ENCODE peak calls at places on chromosome 5, in ten cellular contexts. W, P, S, R, T, Q, C, J, E and B are unnamed samples.

GRCh38 chr5:174843263-174844250 is 119.2 kb downstream of the MSX2 start:
- DNase-seq in W (no peak), R (no peak), P (no peak), Q (no peak), S (peak; percentile 33), J (no peak), T (no peak), C (no peak), E (no peak), B (peak; percentile 31)

GRCh38 chr5:36152324-36153298 is 700 bp downstream of the SKP2 start:
- DNase-seq in C (peak; percentile 14), P (no peak), E (no peak), Q (peak; percentile 21), R (no peak), S (no peak), W (no peak), T (no peak), J (no peak), B (peak; percentile 24)

GRCh38 chr5:101935086-101935485 is 361.0 kb downstream of the SLCO4C1 start:
- DNase-seq in W (no peak), Q (no peak), J (no peak), C (no peak), P (no peak), T (no peak), S (no peak), E (no peak), R (no peak), B (no peak)

GRCh38 chr5:163880307-163880706 is 374.9 kb downstream of the MAT2B start:
- DNase-seq in R (no peak), E (no peak), C (no peak), S (no peak), T (no peak), W (no peak), J (no peak), Q (no peak), P (no peak), B (no peak)

GRCh38 chr5:29208026-29208425 is 1985.5 kb upstream of the CDH6 start:
- DNase-seq in S (no peak), J (no peak), R (no peak), C (no peak), P (no peak), Q (no peak), T (no peak), W (no peak), E (no peak), B (no peak)

GRCh38 chr5:139443766-139444473 is 4.6 kb upstream of the DNAJC18 start:
- DNase-seq in E (no peak), Q (no peak), P (no peak), S (no peak), W (no peak), C (peak; percentile 56), T (no peak), R (no peak), J (no peak), B (no peak)

GRCh38 chr5:172835246-172836030 is 1.4 kb downstream of the ERGIC1 start:
- DNase-seq in T (no peak), W (peak; percentile 26), P (no peak), C (no peak), S (no peak), R (no peak), Q (no peak), J (no peak), E (no peak), B (no peak)

GRCh38 chr5:79263290-79263689 is 27.4 kb downstream of the JMY start:
- DNase-seq in P (no peak), W (no peak), R (no peak), T (no peak), E (no peak), C (no peak), Q (no peak), J (no peak), S (no peak), B (no peak)

GRCh38 chr5:125326114-125326513 is 579.7 kb upstream of the ZNF608 start:
- DNase-seq in P (no peak), R (no peak), E (no peak), T (no peak), J (no peak), C (peak; percentile 33), Q (peak; percentile 8), S (no peak), W (no peak), B (peak; percentile 10)

GRCh38 chr5:74020488-74020887 is 394.5 kb downstream of the ARHGEF28 start:
- DNase-seq in R (no peak), Q (no peak), J (no peak), C (no peak), E (no peak), W (no peak), S (no peak), P (no peak), T (no peak), B (no peak)

GRCh38 chr5:74056789-74057164 is 430.8 kb downstream of the ARHGEF28 start:
- DNase-seq in J (no peak), T (no peak), Q (peak; percentile 29), P (no peak), W (no peak), R (peak; percentile 9), S (no peak), E (no peak), C (no peak), B (peak; percentile 13)

GRCh38 chr5:14417232-14417730 is 164.3 kb upstream of the OTULINL start:
- DNase-seq in R (no peak), J (no peak), W (no peak), E (no peak), Q (no peak), T (no peak), S (no peak), P (no peak), C (no peak), B (peak; percentile 58)

GRCh38 chr5:175714686-175715085 is 56.8 kb downstream of the HRH2 start:
- DNase-seq in Q (no peak), T (no peak), R (no peak), C (no peak), S (no peak), J (no peak), P (no peak), W (no peak), E (no peak), B (no peak)

GRCh38 chr5:82073179-82073578 is 101.4 kb downstream of the ATG10 start:
- DNase-seq in C (no peak), E (no peak), S (no peak), T (no peak), J (no peak), P (no peak), W (no peak), Q (no peak), R (no peak), B (no peak)

GRCh38 chr5:143142596-143143435 is 260.7 kb downstream of the NR3C1 start:
- DNase-seq in J (peak; percentile 76), C (no peak), S (no peak), T (no peak), P (no peak), R (no peak), Q (no peak), W (no peak), E (peak; percentile 54), B (no peak)

GRCh38 chr5:160133071-160133917 is 14.0 kb upstream of the PWWP2A start:
- DNase-seq in Q (no peak), R (no peak), T (no peak), E (peak; percentile 41), P (no peak), C (peak; percentile 35), W (no peak), J (no peak), S (peak; percentile 83), B (no peak)

GRCh38 chr5:138468133-138468965 is 3.1 kb downstream of the EGR1 start:
- DNase-seq in P (no peak), C (no peak), R (no peak), E (no peak), S (no peak), W (no peak), Q (no peak), J (no peak), T (no peak), B (peak; percentile 27)

GRCh38 chr5:39648539-39649200 is 223.9 kb upstream of the DAB2 start:
- DNase-seq in W (no peak), J (no peak), Q (peak; percentile 46), P (no peak), T (no peak), C (no peak), S (no peak), R (no peak), E (no peak), B (no peak)

GRCh38 chr5:61926911-61927310 is 379.1 kb upstream of the KIF2A start:
- DNase-seq in P (no peak), R (no peak), E (no peak), W (no peak), S (no peak), Q (no peak), J (no peak), T (no peak), C (no peak), B (no peak)